ENCODE peak calls at places on chromosomes 12 and 14, in nine cellular contexts. U is stimulated activated CD4-positive, alpha-beta T cell treated with anti-CD3 and anti-CD28 coated beads, Interleukin-15, amount 100 ng/mL, for 24 hours; O is astrocyte of the cerebellum; W is NCI-H774; R is A549; E is EH; T is Calu3; L is stimulated activated naive CD4-positive, alpha-beta T cell treated with Interleukin-2 at 50 U/mL for 16 hours; H is psoas muscle. M is an unnamed sample.

GRCh38 chr14:55864890-55865655 is 253.1 kb upstream of the PELI2 start:
- DNase-seq in U (no peak), O (no peak), W (no peak), R (no peak), E (no peak), T (no peak), L (no peak), H (no peak), M (no peak)

GRCh38 chr14:89481167-89481566 is 64.1 kb upstream of the FOXN3 start:
- DNase-seq in U (no peak), O (no peak), W (no peak), R (no peak), E (no peak), T (no peak), L (no peak), H (peak), M (no peak)

GRCh38 chr14:68633131-68633991 is 159.5 kb downstream of the ZFP36L1 start:
- DNase-seq in U (no peak), O (no peak), W (no peak), R (no peak), E (peak), T (no peak), L (no peak), H (no peak), M (no peak)

GRCh38 chr12:15131462-15131861 is 89.8 kb downstream of the RERG start:
- DNase-seq in U (no peak), O (no peak), W (no peak), R (peak), E (peak), T (no peak), L (no peak), H (no peak), M (no peak)

GRCh38 chr14:83712730-83713129 is 1817.2 kb upstream of the FLRT2 start:
- DNase-seq in U (no peak), O (no peak), W (no peak), R (no peak), E (no peak), T (no peak), L (no peak), H (no peak), M (no peak)

GRCh38 chr12:47740536-47741339 is 15.4 kb upstream of the ENDOU start:
- DNase-seq in U (no peak), O (no peak), W (no peak), R (no peak), E (no peak), T (no peak), L (no peak), H (no peak), M (no peak)

GRCh38 chr12:113183030-113183589 is 2.2 kb downstream of the DDX54 start:
- DNase-seq in U (no peak), O (no peak), W (no peak), R (no peak), E (no peak), T (no peak), L (no peak), H (no peak), M (no peak)

GRCh38 chr12:117884161-117884560 is 84.6 kb downstream of the KSR2 start:
- DNase-seq in U (no peak), O (no peak), W (no peak), R (no peak), E (no peak), T (no peak), L (no peak), H (no peak), M (no peak)

GRCh38 chr14:100534528-100535286 is 52.5 kb downstream of the BEGAIN start:
- DNase-seq in U (peak), O (no peak), W (no peak), R (no peak), E (no peak), T (no peak), L (no peak), H (no peak), M (no peak)

GRCh38 chr12:123942911-123943648 is 29.6 kb downstream of the CCDC92 start:
- DNase-seq in U (no peak), O (no peak), W (no peak), R (no peak), E (peak), T (no peak), L (no peak), H (no peak), M (no peak)

GRCh38 chr12:105025890-105026289 is 39.8 kb downstream of the NOPCHAP1 start:
- DNase-seq in U (no peak), O (peak), W (no peak), R (no peak), E (peak), T (no peak), L (no peak), H (peak), M (no peak)

GRCh38 chr12:93563807-93564538 is 8.5 kb upstream of the SOCS2 start:
- DNase-seq in U (no peak), O (no peak), W (no peak), R (peak), E (peak), T (peak), L (no peak), H (no peak), M (no peak)

GRCh38 chr12:71536939-71537622 is 97.5 kb downstream of the LGR5 start:
- DNase-seq in U (no peak), O (no peak), W (no peak), R (no peak), E (no peak), T (no peak), L (no peak), H (no peak), M (no peak)

GRCh38 chr12:57893460-57894353 is 47.2 kb upstream of the CTDSP2 start:
- DNase-seq in U (no peak), O (peak), W (peak), R (no peak), E (peak), T (peak), L (no peak), H (peak), M (no peak)

GRCh38 chr12:6914246-6914947 is at the start of gene ENO2:
- DNase-seq in U (peak), O (no peak), W (peak), R (peak), E (peak), T (peak), L (peak), H (peak), M (no peak)

GRCh38 chr12:47775100-47775911 is 2.3 kb downstream of the SLC48A1 start:
- DNase-seq in U (no peak), O (no peak), W (no peak), R (peak), E (peak), T (no peak), L (no peak), H (peak), M (no peak)

GRCh38 chr12:117481470-117481869 is 120.0 kb upstream of the NOS1 start:
- DNase-seq in U (no peak), O (no peak), W (no peak), R (no peak), E (no peak), T (no peak), L (no peak), H (no peak), M (no peak)

GRCh38 chr12:96368233-96368632 is 32.0 kb downstream of the CDK17 start:
- DNase-seq in U (no peak), O (no peak), W (peak), R (no peak), E (peak), T (no peak), L (no peak), H (no peak), M (no peak)

GRCh38 chr14:85444685-85445084 is 85.3 kb upstream of the FLRT2 start:
- DNase-seq in U (no peak), O (peak), W (no peak), R (no peak), E (peak), T (no peak), L (no peak), H (no peak), M (no peak)

GRCh38 chr12:14691560-14691959 is 4.8 kb downstream of the GUCY2C start:
- DNase-seq in U (no peak), O (no peak), W (no peak), R (no peak), E (peak), T (no peak), L (no peak), H (peak), M (no peak)

GRCh38 chr12:46071335-46071734 is 81.0 kb upstream of the SCAF11 start:
- DNase-seq in U (no peak), O (no peak), W (no peak), R (peak), E (no peak), T (peak), L (no peak), H (no peak), M (no peak)

GRCh38 chr12:122356192-122356635 is 66.3 kb downstream of the CLIP1 start:
- DNase-seq in U (peak), O (peak), W (peak), R (peak), E (peak), T (peak), L (peak), H (no peak), M (peak)

GRCh38 chr14:76339922-76340615 is 35.9 kb upstream of the ESRRB start:
- DNase-seq in U (no peak), O (no peak), W (no peak), R (no peak), E (no peak), T (no peak), L (no peak), H (no peak), M (no peak)

GRCh38 chr12:72612171-72612570 is 340.0 kb downstream of the TRHDE start:
- DNase-seq in U (no peak), O (no peak), W (no peak), R (no peak), E (no peak), T (no peak), L (no peak), H (no peak), M (no peak)

GRCh38 chr12:53102883-53103807 is at the start of gene SOAT2:
- DNase-seq in U (peak), O (no peak), W (no peak), R (no peak), E (no peak), T (no peak), L (peak), H (no peak), M (no peak)

GRCh38 chr12:46798056-46798455 is 27.7 kb downstream of the SLC38A4 start:
- DNase-seq in U (no peak), O (no peak), W (no peak), R (no peak), E (no peak), T (no peak), L (no peak), H (no peak), M (no peak)

GRCh38 chr12:43338848-43339526 is 213.0 kb downstream of the ADAMTS20 start:
- DNase-seq in U (no peak), O (peak), W (peak), R (peak), E (peak), T (peak), L (no peak), H (no peak), M (no peak)

GRCh38 chr12:63964301-63964700 is 119.8 kb downstream of the SRGAP1 start:
- DNase-seq in U (no peak), O (no peak), W (no peak), R (no peak), E (no peak), T (no peak), L (no peak), H (no peak), M (no peak)

GRCh38 chr12:90129369-90130030 is 420.9 kb upstream of the ATP2B1 start:
- DNase-seq in U (no peak), O (no peak), W (no peak), R (peak), E (no peak), T (no peak), L (no peak), H (no peak), M (no peak)

GRCh38 chr12:9244894-9245293 is 36.7 kb upstream of the PZP start:
- DNase-seq in U (peak), O (no peak), W (no peak), R (peak), E (no peak), T (peak), L (peak), H (peak), M (no peak)

GRCh38 chr12:46921048-46921753 is 95.4 kb upstream of the SLC38A4 start:
- DNase-seq in U (no peak), O (no peak), W (no peak), R (peak), E (peak), T (no peak), L (no peak), H (no peak), M (no peak)

GRCh38 chr12:26227376-26227775 is 32.0 kb downstream of the SSPN start:
- DNase-seq in U (no peak), O (no peak), W (no peak), R (no peak), E (no peak), T (no peak), L (no peak), H (no peak), M (no peak)